ENCODE peak calls at places on chromosomes 13 and 19, in seven cellular contexts. A, I, G, S, L, Y and K are unnamed samples.

GRCh38 chr13:101487046-101487830 is 34.8 kb downstream of the ITGBL1 start:
- DNase-seq in A (no peak), I (no peak), G (no peak), S (no peak), L (no peak), Y (no peak), K (no peak)

GRCh38 chr13:102846261-102847015 is 606 bp downstream of the ERCC5 start:
- DNase-seq in A (peak; percentile 15), I (no peak), G (peak; percentile 83), S (no peak), L (peak; percentile 39), Y (peak; percentile 34), K (peak; percentile 80)

GRCh38 chr19:39409886-39410619 is 2.4 kb upstream of the PLEKHG2 start:
- DNase-seq in A (peak; percentile 46), I (no peak), G (peak; percentile 76), S (no peak), L (peak; percentile 91), Y (peak; percentile 70), K (peak; percentile 54)

GRCh38 chr19:47776568-47776967 is 1.9 kb upstream of the SELENOW start:
- DNase-seq in A (peak; percentile 28), I (no peak), G (no peak), S (no peak), L (no peak), Y (no peak), K (no peak)

GRCh38 chr19:56934438-56935090 is 94.0 kb upstream of the PEG3 start:
- DNase-seq in A (no peak), I (no peak), G (no peak), S (no peak), L (no peak), Y (no peak), K (no peak)

GRCh38 chr13:42653694-42654093 is 79.7 kb downstream of the TNFSF11 start:
- DNase-seq in A (no peak), I (no peak), G (no peak), S (no peak), L (no peak), Y (no peak), K (no peak)

GRCh38 chr13:50735071-50735470 is 108.4 kb downstream of the DLEU7 start:
- DNase-seq in A (no peak), I (no peak), G (no peak), S (no peak), L (no peak), Y (no peak), K (peak; percentile 40)

GRCh38 chr13:63696055-63696454 is 2280.4 kb upstream of the PCDH20 start:
- DNase-seq in A (no peak), I (no peak), G (no peak), S (peak; percentile 54), L (no peak), Y (no peak), K (no peak)

GRCh38 chr19:4707956-4708650 is 15.5 kb downstream of the DPP9 start:
- DNase-seq in A (no peak), I (no peak), G (no peak), S (no peak), L (no peak), Y (peak; percentile 64), K (no peak)

GRCh38 chr13:113115363-113116205 is 7.0 kb upstream of the F10 start:
- DNase-seq in A (no peak), I (no peak), G (no peak), S (no peak), L (no peak), Y (no peak), K (no peak)

GRCh38 chr13:113763961-113764792 is 5.2 kb downstream of the TMEM255B start:
- DNase-seq in A (no peak), I (no peak), G (no peak), S (no peak), L (no peak), Y (no peak), K (no peak)

GRCh38 chr13:49524740-49525501 is 29.2 kb downstream of the PHF11 start:
- DNase-seq in A (peak; percentile 11), I (no peak), G (no peak), S (no peak), L (no peak), Y (no peak), K (peak; percentile 4)

GRCh38 chr19:28560786-28561185 is 652.2 kb downstream of the UQCRFS1 start:
- DNase-seq in A (no peak), I (no peak), G (no peak), S (no peak), L (no peak), Y (no peak), K (no peak)

GRCh38 chr19:54475706-54476105 is 2.6 kb upstream of the CDC42EP5 start:
- DNase-seq in A (no peak), I (no peak), G (no peak), S (no peak), L (no peak), Y (no peak), K (no peak)

GRCh38 chr13:22175815-22176214 is 504.9 kb downstream of the FGF9 start:
- DNase-seq in A (no peak), I (no peak), G (no peak), S (no peak), L (no peak), Y (no peak), K (no peak)

GRCh38 chr13:114112231-114112825 is 20.1 kb downstream of the RASA3 start:
- DNase-seq in A (no peak), I (no peak), G (no peak), S (no peak), L (peak; percentile 61), Y (no peak), K (no peak)

GRCh38 chr13:105410602-105411001 is 1124.9 kb downstream of the EFNB2 start:
- DNase-seq in A (no peak), I (no peak), G (peak; percentile 30), S (peak; percentile 5), L (peak; percentile 46), Y (peak; percentile 50), K (peak; percentile 48)

GRCh38 chr13:68275758-68276157 is 1045.6 kb upstream of the PCDH9 start:
- DNase-seq in A (no peak), I (no peak), G (no peak), S (no peak), L (no peak), Y (no peak), K (no peak)

GRCh38 chr19:8148410-8149231 is 771 bp downstream of the FBN3 start:
- DNase-seq in A (no peak), I (no peak), G (no peak), S (no peak), L (peak; percentile 67), Y (no peak), K (no peak)
- H3K4me3 ChIP-seq in A (peak overlapping the region; percentile 38), I (no peak overlapping the region), G (no peak overlapping the region), S (no peak overlapping the region), L (peak overlapping the region; percentile 55), Y (peak overlapping the region; percentile 5), K (no peak overlapping the region)

GRCh38 chr13:26718872-26719271 is 41.7 kb downstream of the GPR12 start:
- DNase-seq in A (no peak), I (no peak), G (no peak), S (no peak), L (no peak), Y (no peak), K (no peak)
- H3K4me3 ChIP-seq in A (no peak overlapping the region), I (no peak overlapping the region), G (no peak overlapping the region), S (no peak overlapping the region), L (no peak overlapping the region), Y (no peak overlapping the region), K (no peak overlapping the region)

GRCh38 chr19:32041681-32042292 is 303.6 kb upstream of the ZNF507 start:
- DNase-seq in A (no peak), I (no peak), G (peak; percentile 43), S (no peak), L (peak; percentile 69), Y (peak; percentile 41), K (peak; percentile 58)
- H3K4me3 ChIP-seq in A (no peak overlapping the region), I (no peak overlapping the region), G (no peak overlapping the region), S (no peak overlapping the region), L (peak overlapping the region; percentile 51), Y (no peak overlapping the region), K (peak overlapping the region; percentile 24)

DNA sequence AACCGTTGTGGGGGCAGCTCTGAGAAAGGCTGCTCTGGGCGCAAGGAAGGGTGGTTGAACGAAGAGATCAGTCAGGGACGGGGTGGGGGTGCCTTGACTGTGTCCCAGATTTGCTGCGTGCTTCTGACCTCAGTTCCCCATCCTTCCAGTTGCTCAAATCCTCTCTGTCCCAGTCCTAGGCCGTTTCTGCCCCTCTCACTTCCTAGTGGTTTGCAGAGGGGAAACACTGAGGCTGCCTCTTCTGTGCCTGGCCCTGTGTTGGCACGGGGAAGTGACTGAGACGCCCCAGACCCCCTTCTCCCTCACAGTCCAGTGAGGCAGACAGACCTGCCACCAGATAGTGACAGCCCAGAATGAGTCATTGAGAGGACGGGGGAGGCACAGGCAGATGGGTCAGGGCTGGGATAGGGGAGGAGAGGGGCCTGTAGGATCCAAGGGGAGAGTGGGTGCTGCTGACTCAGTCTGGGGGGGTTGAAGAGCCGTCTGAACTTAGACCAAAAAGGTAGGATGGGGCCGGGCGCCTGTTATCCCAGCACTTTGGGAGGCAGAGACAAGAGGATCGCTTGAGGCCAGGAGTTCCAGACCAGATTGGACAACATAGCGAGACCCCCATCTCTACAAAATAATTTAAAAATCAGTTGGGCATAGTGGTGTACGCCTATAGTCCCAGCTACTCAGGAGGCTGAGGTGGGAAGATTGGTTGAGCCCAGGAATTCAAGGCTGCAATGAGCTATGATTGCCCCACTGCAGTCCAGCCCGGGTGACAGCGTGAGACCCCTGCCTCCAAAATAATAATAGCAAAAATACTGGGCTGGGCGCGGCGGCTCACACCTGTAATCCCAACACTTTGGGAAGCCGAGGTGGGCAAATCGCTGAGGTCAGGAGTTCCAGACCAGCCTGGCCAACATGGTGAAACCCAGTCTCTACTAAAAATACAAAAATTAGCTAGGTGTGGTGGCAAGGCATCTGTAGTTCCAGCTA is 26.4 kb downstream of the NUMBL start:
- DNase-seq in A (no peak), I (no peak), G (no peak), S (no peak), L (no peak), Y (no peak), K (no peak)
- H3K4me3 ChIP-seq in A (peak overlapping the region; percentile 94), I (peak overlapping the region; percentile 64), G (peak overlapping the region; percentile 68), S (peak overlapping the region; percentile 52), L (peak overlapping the region; percentile 41), Y (peak overlapping the region; percentile 44), K (peak overlapping the region; percentile 47)

DNA sequence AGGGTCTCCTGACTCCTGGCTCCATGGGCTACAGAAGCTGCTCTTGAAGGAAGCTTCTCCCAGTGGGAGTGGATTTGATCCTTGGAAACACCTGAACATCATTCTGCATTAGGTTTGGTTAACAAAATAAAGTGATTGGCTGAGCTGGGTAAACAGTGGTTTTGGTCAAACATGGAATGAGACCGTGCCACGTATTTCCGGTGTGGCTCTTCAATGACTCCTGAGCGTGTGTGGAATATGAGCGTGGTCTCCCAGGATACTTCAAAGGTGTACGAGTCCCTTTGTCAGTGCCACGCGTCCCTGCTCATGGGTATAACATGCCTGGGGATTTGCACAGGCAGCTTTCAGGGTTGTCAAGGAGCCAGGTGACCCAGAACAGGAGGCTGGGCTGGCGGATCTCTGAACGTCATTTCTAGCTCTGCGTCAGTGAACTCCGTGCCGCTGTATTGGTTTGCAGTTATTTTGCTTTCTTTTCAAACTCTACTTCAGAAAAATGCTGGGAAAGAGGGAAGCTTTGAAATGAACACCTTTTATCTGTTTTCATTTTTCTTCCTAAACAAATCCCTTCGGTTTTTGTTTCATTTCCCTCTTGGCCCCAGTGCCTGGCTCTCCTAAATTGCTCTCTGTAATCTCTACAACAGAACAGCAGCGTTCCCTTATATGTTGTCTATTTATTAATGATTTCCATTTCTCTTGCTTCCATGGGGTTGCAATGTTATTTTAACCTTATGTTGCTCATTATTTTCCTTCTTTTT is 26.3 kb upstream of the GJB6 start:
- DNase-seq in A (no peak), I (no peak), G (no peak), S (no peak), L (no peak), Y (no peak), K (no peak)
- H3K4me3 ChIP-seq in A (no peak overlapping the region), I (peak overlapping the region; percentile 24), G (no peak overlapping the region), S (no peak overlapping the region), L (no peak overlapping the region), Y (no peak overlapping the region), K (no peak overlapping the region)